ENCODE peak calls at places on chromosomes 1 and 21, in five cellular contexts. L, T, X, D and O are unnamed samples.

GRCh38 chr1:197356723-197357533 is 88.9 kb downstream of the CRB1 start:
- DNase-seq in L (no peak), T (peak; percentile 58), X (peak; percentile 78), D (no peak), O (no peak)

GRCh38 chr1:158140871-158141270 is 39.8 kb upstream of the CD1D start:
- DNase-seq in L (no peak), T (peak; percentile 30), X (no peak), D (no peak), O (no peak)

GRCh38 chr21:27799861-27800260 is 833.0 kb upstream of the ADAMTS5 start:
- DNase-seq in L (no peak), T (no peak), X (no peak), D (no peak), O (no peak)

GRCh38 chr1:155320661-155321576 is at the start of gene RUSC1:
- DNase-seq in L (peak; percentile 75), T (peak; percentile 49), X (peak; percentile 64), D (no peak), O (no peak)

GRCh38 chr21:32565856-32566465 is 19.4 kb downstream of the TCP10L start:
- DNase-seq in L (no peak), T (peak; percentile 48), X (no peak), D (no peak), O (no peak)

GRCh38 chr1:3708696-3709246 is 43.5 kb upstream of the CCDC27 start:
- DNase-seq in L (no peak), T (no peak), X (peak; percentile 20), D (no peak), O (no peak)

GRCh38 chr1:87816646-87817045 is 488.0 kb downstream of the LMO4 start:
- DNase-seq in L (no peak), T (peak; percentile 24), X (no peak), D (no peak), O (no peak)

GRCh38 chr1:233972951-233973635 is 68.6 kb downstream of the SLC35F3 start:
- DNase-seq in L (no peak), T (no peak), X (no peak), D (peak; percentile 2), O (no peak)

GRCh38 chr1:234683856-234684632 is 74.1 kb upstream of the IRF2BP2 start:
- DNase-seq in L (peak; percentile 68), T (peak; percentile 75), X (peak; percentile 92), D (no peak), O (peak; percentile 12)

GRCh38 chr1:37325010-37325409 is 149.4 kb upstream of the ZC3H12A start:
- DNase-seq in L (no peak), T (no peak), X (no peak), D (no peak), O (no peak)

GRCh38 chr21:44371596-44371995 is 18.2 kb downstream of the TRPM2 start:
- DNase-seq in L (no peak), T (no peak), X (no peak), D (no peak), O (no peak)

GRCh38 chr21:44368711-44369446 is 15.5 kb downstream of the TRPM2 start:
- DNase-seq in L (no peak), T (no peak), X (no peak), D (no peak), O (no peak)

GRCh38 chr21:44372616-44373015 is 19.2 kb downstream of the TRPM2 start:
- DNase-seq in L (no peak), T (no peak), X (no peak), D (no peak), O (no peak)

GRCh38 chr21:44370771-44371410 is 17.5 kb downstream of the TRPM2 start:
- DNase-seq in L (no peak), T (no peak), X (no peak), D (no peak), O (no peak)

DNA sequence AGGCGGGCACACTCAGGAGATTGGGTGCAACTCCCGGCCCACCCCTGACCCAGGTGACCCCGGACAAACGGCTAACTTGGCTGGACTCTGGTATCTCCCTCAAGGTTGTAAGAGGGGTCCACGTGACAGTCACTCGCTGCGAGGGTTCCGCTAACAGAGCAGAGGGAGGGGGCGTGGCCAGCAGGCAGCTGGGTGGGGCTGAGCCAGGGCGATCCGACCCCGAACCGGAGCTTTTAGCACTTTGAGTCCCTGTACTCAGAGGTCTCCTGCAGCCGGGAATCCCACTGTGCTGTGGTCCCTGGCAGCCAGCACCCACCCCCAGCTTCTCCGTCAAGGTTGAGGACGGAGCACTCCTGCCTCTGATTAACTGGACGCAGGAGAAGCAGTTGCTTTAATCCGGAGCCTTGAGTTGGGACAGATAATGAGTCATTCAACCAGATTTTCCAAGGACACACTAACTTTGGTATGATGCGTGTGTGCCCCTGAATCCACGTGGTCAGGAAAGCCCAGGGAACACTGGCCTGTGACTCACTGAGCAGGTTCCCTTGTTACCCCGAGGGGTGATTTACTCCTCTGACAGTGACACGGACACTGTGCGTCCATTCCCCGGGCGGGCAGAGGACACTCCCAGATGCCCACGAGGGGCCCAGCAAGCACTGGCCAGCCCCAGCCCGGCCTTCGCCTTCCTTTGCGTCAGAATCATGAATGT is 16.8 kb downstream of the TRPM2 start:
- DNase-seq in L (peak; percentile 45), T (peak; percentile 7), X (peak; percentile 28), D (peak; percentile 29), O (peak; percentile 13)
- H3K4me3 ChIP-seq in L (peak overlapping the region; percentile 22), T (no peak overlapping the region), X (no peak overlapping the region), D (no peak overlapping the region), O (no peak overlapping the region)

GRCh38 chr21:33940164-33940563 is 24.6 kb upstream of the ATP5PO start:
- DNase-seq in L (no peak), T (peak; percentile 79), X (no peak), D (no peak), O (no peak)
- TF ChIP-seq CTCF in L (no peak), T (no peak), X (no peak), D (no peak), O (no peak)

GRCh38 chr1:27349784-27350672 is 8.2 kb downstream of the SYTL1 start:
- DNase-seq in L (peak; percentile 79), T (peak; percentile 60), X (peak; percentile 54), D (no peak), O (peak; percentile 10)

GRCh38 chr1:27351541-27352107 is 9.8 kb downstream of the SYTL1 start:
- DNase-seq in L (no peak), T (no peak), X (no peak), D (no peak), O (no peak)

GRCh38 chr1:27346991-27347627 is 5.3 kb downstream of the SYTL1 start:
- DNase-seq in L (no peak), T (peak; percentile 13), X (peak; percentile 61), D (no peak), O (no peak)

GRCh38 chr1:27350673-27351540 is 9.1 kb downstream of the SYTL1 start:
- DNase-seq in L (no peak), T (no peak), X (no peak), D (no peak), O (no peak)

GRCh38 chr1:27348861-27349783 is 7.3 kb downstream of the SYTL1 start:
- DNase-seq in L (peak; percentile 88), T (no peak), X (peak; percentile 88), D (no peak), O (no peak)
- H3K4me3 ChIP-seq in L (peak overlapping the region; percentile 49), T (peak overlapping the region; percentile 48), X (no peak overlapping the region), D (peak overlapping the region; percentile 33), O (peak overlapping the region; percentile 52)

GRCh38 chr1:208977012-208977411 is 606.5 kb upstream of the CAMK1G start:
- DNase-seq in L (no peak), T (no peak), X (peak; percentile 51), D (no peak), O (no peak)

GRCh38 chr1:208975456-208975855 is 608.1 kb upstream of the CAMK1G start:
- DNase-seq in L (no peak), T (no peak), X (no peak), D (no peak), O (no peak)

GRCh38 chr1:208979776-208980175 is 603.7 kb upstream of the CAMK1G start:
- DNase-seq in L (no peak), T (no peak), X (peak; percentile 14), D (no peak), O (no peak)

GRCh38 chr1:208980590-208980989 is 602.9 kb upstream of the CAMK1G start:
- DNase-seq in L (no peak), T (no peak), X (peak; percentile 73), D (no peak), O (no peak)

GRCh38 chr1:208977861-208978260 is 605.7 kb upstream of the CAMK1G start:
- DNase-seq in L (no peak), T (no peak), X (peak; percentile 72), D (no peak), O (no peak)
- TF ChIP-seq CTCF in L (no peak), T (no peak), X (no peak), D (no peak), O (no peak)

GRCh38 chr1:198935371-198935921 is 296.6 kb downstream of the PTPRC start:
- DNase-seq in L (peak; percentile 69), T (peak; percentile 98), X (peak; percentile 95), D (peak; percentile 93), O (peak; percentile 58)
- H3K4me3 ChIP-seq in L (peak overlapping the region; percentile 1), T (peak overlapping the region; percentile 89), X (peak overlapping the region; percentile 88), D (peak overlapping the region; percentile 77), O (peak overlapping the region; percentile 53)

GRCh38 chr1:7606096-7606495 is 165.0 kb upstream of the VAMP3 start:
- DNase-seq in L (no peak), T (no peak), X (no peak), D (no peak), O (no peak)
- TF ChIP-seq CTCF in L (no peak), T (no peak), X (no peak), D (no peak), O (no peak)

GRCh38 chr1:40782371-40782956 is 1.1 kb upstream of the KCNQ4 start:
- DNase-seq in L (peak; percentile 28), T (no peak), X (no peak), D (no peak), O (no peak)
- H3K4me3 ChIP-seq in L (peak overlapping the region; percentile 52), T (no peak overlapping the region), X (peak overlapping the region; percentile 5), D (no peak overlapping the region), O (no peak overlapping the region)

GRCh38 chr1:225004396-225004795 is 74.9 kb downstream of the DNAH14 start:
- DNase-seq in L (no peak), T (no peak), X (no peak), D (no peak), O (no peak)
- TF ChIP-seq CTCF in L (no peak), T (no peak), X (peak; percentile 36), D (peak; percentile 37), O (peak; percentile 22)

GRCh38 chr1:200369706-200370105 is 40.1 kb downstream of the ZNF281 start:
- DNase-seq in L (no peak), T (no peak), X (no peak), D (no peak), O (no peak)
- H3K4me3 ChIP-seq in L (no peak overlapping the region), T (no peak overlapping the region), X (no peak overlapping the region), D (no peak overlapping the region), O (no peak overlapping the region)